ENCODE peak calls at places on chromosomes 12 and 14, in five cellular contexts. H is aorta, M is esophagus muscularis mucosa, Z is HCT116, N is tibial artery. Q is an unnamed sample.

GRCh38 chr12:6772331-6772695 is at the start of gene LAG3:
- DNase-seq in M (no peak), N (no peak), Z (no peak), H (no peak), Q (no peak)

GRCh38 chr14:53890611-53891091 is 66.0 kb downstream of the BMP4 start:
- DNase-seq in Z (no peak), N (no peak), H (no peak), M (no peak), Q (no peak)

GRCh38 chr12:12683725-12684124 is 12.3 kb downstream of the GPR19 start:
- DNase-seq in H (no peak), M (no peak), N (no peak), Z (no peak), Q (no peak)

GRCh38 chr12:113334786-113335539 is at the start of gene SLC8B1:
- DNase-seq in H (peak; percentile 96), M (peak; percentile 97), Z (no peak), N (peak; percentile 93), Q (peak; percentile 13)

GRCh38 chr12:113322353-113322752 is 12.6 kb downstream of the SLC8B1 start:
- DNase-seq in N (no peak), H (no peak), M (no peak), Z (no peak), Q (no peak)

GRCh38 chr12:30806989-30807694 is 52.4 kb upstream of the CAPRIN2 start:
- DNase-seq in N (no peak), Z (peak; percentile 51), M (peak; percentile 64), H (no peak), Q (no peak)

GRCh38 chr12:129727100-129727499 is 176.7 kb downstream of the TMEM132D start:
- DNase-seq in Z (no peak), M (peak; percentile 77), N (no peak), H (no peak), Q (no peak)

GRCh38 chr14:79967453-79967852 is 243.9 kb downstream of the DIO2 start:
- DNase-seq in Z (no peak), N (no peak), M (no peak), H (no peak), Q (no peak)

GRCh38 chr12:24561882-24562760 is 386.8 kb downstream of the BCAT1 start:
- DNase-seq in H (peak; percentile 90), Z (no peak), M (no peak), N (peak; percentile 88), Q (no peak)

GRCh38 chr12:108815369-108815768 is 42.0 kb downstream of the SSH1 start:
- DNase-seq in M (no peak), N (peak; percentile 35), H (no peak), Z (no peak), Q (no peak)

GRCh38 chr12:117228239-117228638 is 38.0 kb upstream of the FBXO21 start:
- DNase-seq in M (no peak), Z (no peak), N (no peak), H (no peak), Q (no peak)

GRCh38 chr12:54051081-54051912 is 2.3 kb upstream of the HOXC4 start:
- DNase-seq in N (no peak), H (no peak), Z (no peak), M (no peak), Q (no peak)

GRCh38 chr14:90093942-90094595 is 32.3 kb downstream of the KCNK13 start:
- DNase-seq in Z (no peak), N (no peak), H (no peak), M (peak; percentile 29), Q (no peak)

GRCh38 chr12:50314629-50315312 is 31.5 kb upstream of the LIMA1 start:
- DNase-seq in M (no peak), Z (no peak), H (no peak), N (no peak), Q (no peak)

GRCh38 chr12:124513297-124513867 is 54.0 kb downstream of the NCOR2 start:
- DNase-seq in Z (no peak), N (no peak), M (no peak), H (no peak), Q (no peak)

GRCh38 chr14:72755766-72756165 is 138.1 kb downstream of the DPF3 start:
- DNase-seq in N (no peak), M (no peak), H (no peak), Z (no peak), Q (no peak)

GRCh38 chr12:4939418-4940023 is 29.8 kb downstream of the KCNA1 start:
- DNase-seq in Z (no peak), M (no peak), H (no peak), N (no peak), Q (no peak)

GRCh38 chr12:47397664-47398281 is 308.1 kb downstream of the RPAP3 start:
- DNase-seq in H (no peak), N (no peak), Z (peak; percentile 34), M (no peak), Q (no peak)

GRCh38 chr14:74472590-74472989 is 20.5 kb downstream of the NPC2 start:
- DNase-seq in Z (no peak), H (no peak), M (no peak), N (no peak), Q (no peak)

GRCh38 chr14:78637903-78638302 is 467.7 kb downstream of the NRXN3 start:
- DNase-seq in Z (no peak), M (no peak), H (no peak), N (no peak), Q (no peak)

GRCh38 chr12:510071-510825 is 50.5 kb downstream of the B4GALNT3 start:
- DNase-seq in M (no peak), H (no peak), Z (no peak), N (no peak), Q (no peak)

GRCh38 chr12:19681007-19681406 is 241.7 kb downstream of the AEBP2 start:
- DNase-seq in M (no peak), N (no peak), H (peak; percentile 41), Z (no peak), Q (no peak)

GRCh38 chr12:112891093-112892024 is 15.4 kb upstream of the OAS1 start:
- DNase-seq in H (no peak), Z (no peak), M (no peak), N (no peak), Q (no peak)

GRCh38 chr12:15088115-15088514 is 115.3 kb downstream of the PDE6H start:
- DNase-seq in M (no peak), Z (no peak), H (no peak), N (no peak), Q (no peak)

GRCh38 chr12:101086490-101086889 is 123.5 kb downstream of the SLC5A8 start:
- DNase-seq in H (no peak), Z (no peak), M (no peak), N (no peak), Q (no peak)

GRCh38 chr14:68015356-68016242 is 196.0 kb downstream of the RAD51B start:
- DNase-seq in H (no peak), N (no peak), Z (no peak), M (no peak), Q (no peak)

GRCh38 chr14:101315802-101316296 is 245.4 kb upstream of the DIO3 start:
- DNase-seq in H (no peak), N (no peak), M (peak; percentile 53), Z (peak; percentile 44), Q (no peak)

GRCh38 chr14:104726600-104727451 is 2.8 kb downstream of the ADSS1 start:
- DNase-seq in M (no peak), Z (no peak), H (no peak), N (no peak), Q (no peak)

GRCh38 chr12:2284321-2284813 is 231.6 kb downstream of the CACNA1C start:
- DNase-seq in M (no peak), N (peak; percentile 42), Z (no peak), H (no peak), Q (no peak)
- H3K4me1 ChIP-seq in M (peaks cover 75% of the 10 kb centered on the region), N (peaks cover 50% of the 10 kb centered on the region), Z (no peaks in the 10 kb centered on the region), H (peaks cover 3% of the 10 kb centered on the region), Q (peaks cover 16% of the 10 kb centered on the region)

GRCh38 chr14:23070262-23071129 is 13.2 kb upstream of the CDH24 start:
- DNase-seq in N (no peak), H (no peak), M (no peak), Z (no peak), Q (no peak)
- H3K4me1 ChIP-seq in N (peaks cover 20% of the 10 kb centered on the region), H (no peaks in the 10 kb centered on the region), M (peaks cover 54% of the 10 kb centered on the region), Z (peaks cover 29% of the 10 kb centered on the region), Q (peaks cover 26% of the 10 kb centered on the region)

GRCh38 chr14:69876221-69876847 is 2.9 kb upstream of the SMOC1 start:
- DNase-seq in H (no peak), N (no peak), M (no peak), Z (no peak), Q (no peak)
- H3K4me1 ChIP-seq in H (no peaks in the 10 kb centered on the region), N (peaks cover 34% of the 10 kb centered on the region), M (peaks cover 13% of the 10 kb centered on the region), Z (no peaks in the 10 kb centered on the region), Q (no peaks in the 10 kb centered on the region)

DNA sequence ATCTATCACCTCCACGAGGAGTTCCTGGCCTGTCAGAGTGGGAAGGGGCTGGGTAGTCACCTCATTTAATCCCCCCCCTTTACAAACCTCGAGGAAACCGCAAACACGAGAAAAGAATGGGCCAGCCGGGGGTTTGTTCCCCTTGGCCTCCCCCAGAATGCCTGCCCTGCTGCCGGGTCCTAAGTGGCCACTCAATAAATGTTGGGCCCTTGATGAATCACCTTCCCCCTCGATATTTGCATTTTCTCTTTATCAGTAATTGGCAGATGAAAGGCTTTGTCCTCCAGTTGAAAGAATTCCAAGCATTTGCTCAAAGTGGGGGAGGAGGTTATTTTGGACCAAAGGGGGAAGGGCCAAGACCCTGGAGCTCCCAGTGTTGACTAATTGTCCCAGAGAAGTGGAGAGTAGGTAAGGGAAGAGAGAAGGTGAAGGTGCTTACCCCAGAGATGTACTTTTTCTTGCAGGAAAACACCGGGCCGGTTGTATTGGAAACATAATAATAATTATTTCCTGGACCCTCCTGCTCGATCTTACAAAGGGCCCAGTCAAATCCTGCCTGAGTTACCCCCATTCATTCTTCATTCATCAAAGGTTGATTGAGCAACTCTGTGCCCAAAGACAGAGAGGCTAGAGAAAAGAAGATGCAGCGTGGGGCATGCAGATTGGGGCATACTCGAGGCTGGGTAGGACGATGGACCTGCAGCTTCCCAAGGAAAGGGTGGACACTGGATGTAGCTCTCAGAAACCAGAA is 1.9 kb upstream of the KDM2B start:
- DNase-seq in H (no peak), Z (no peak), N (no peak), M (no peak), Q (no peak)
- H3K4me1 ChIP-seq in H (no peaks in the 10 kb centered on the region), Z (peaks cover 13% of the 10 kb centered on the region), N (peaks cover 18% of the 10 kb centered on the region), M (peaks cover 47% of the 10 kb centered on the region), Q (peaks cover 29% of the 10 kb centered on the region)